ENCODE peak calls at places on chromosomes 7 and 10, in four cellular contexts. J is HepG2, P is K562, H is IMR-90. L is an unnamed sample.

GRCh38 chr10:47137311-47137851 is 162.6 kb upstream of the GDF10 start:
- DNase-seq in P (no peak), J (no peak), H (peak; percentile 96), L (peak; percentile 38)

GRCh38 chr7:151101621-151102396 is 15.5 kb downstream of the AGAP3 start:
- DNase-seq in J (no peak), P (no peak), H (no peak), L (no peak)

GRCh38 chr7:128395748-128396147 is 14.0 kb downstream of the IMPDH1 start:
- DNase-seq in J (no peak), H (no peak), P (no peak), L (no peak)

GRCh38 chr7:107072133-107072532 is 27.6 kb downstream of the PRKAR2B start:
- DNase-seq in P (no peak), H (no peak), J (no peak), L (no peak)

GRCh38 chr7:194996-195829 is 2.8 kb downstream of the FAM20C start:
- DNase-seq in J (peak; percentile 24), H (peak; percentile 28), P (no peak), L (no peak)

GRCh38 chr10:127776816-127777215 is 39.8 kb downstream of the FOXI2 start:
- DNase-seq in H (no peak), P (no peak), J (no peak), L (no peak)

GRCh38 chr7:5452937-5453540 is 29.4 kb upstream of the TNRC18 start:
- DNase-seq in H (peak; percentile 84), P (peak; percentile 88), J (no peak), L (no peak)

GRCh38 chr7:31065021-31065593 is 13.0 kb downstream of the ADCYAP1R1 start:
- DNase-seq in P (no peak), J (no peak), H (no peak), L (no peak)

GRCh38 chr7:101880536-101881443 is 63.4 kb downstream of the CUX1 start:
- DNase-seq in P (no peak), H (peak; percentile 42), J (no peak), L (no peak)

GRCh38 chr10:89836840-89837172 is 135.4 kb downstream of the KIF20B start:
- DNase-seq in P (no peak), H (no peak), J (no peak), L (no peak)

GRCh38 chr10:15541376-15541775 is 170.3 kb upstream of the FAM171A1 start:
- DNase-seq in H (no peak), J (no peak), P (no peak), L (no peak)

GRCh38 chr10:121079226-121079625 is 228.1 kb downstream of the WDR11 start:
- DNase-seq in H (no peak), P (no peak), J (no peak), L (no peak)

GRCh38 chr10:94125856-94126255 is 132.1 kb downstream of the PLCE1 start:
- DNase-seq in H (peak; percentile 94), J (no peak), P (no peak), L (peak; percentile 20)

GRCh38 chr10:79072041-79072441 is 3.3 kb downstream of the ZMIZ1 start:
- DNase-seq in J (no peak), H (peak; percentile 38), P (no peak), L (no peak)

GRCh38 chr10:79070091-79070610 is 1.4 kb downstream of the ZMIZ1 start:
- DNase-seq in P (peak; percentile 68), H (no peak), J (no peak), L (no peak)

GRCh38 chr10:79071535-79071923 is 2.8 kb downstream of the ZMIZ1 start:
- DNase-seq in P (no peak), H (no peak), J (peak; percentile 81), L (no peak)

GRCh38 chr10:79069325-79070090 is 742 bp downstream of the ZMIZ1 start:
- DNase-seq in P (peak; percentile 79), H (no peak), J (no peak), L (peak; percentile 54)

DNA sequence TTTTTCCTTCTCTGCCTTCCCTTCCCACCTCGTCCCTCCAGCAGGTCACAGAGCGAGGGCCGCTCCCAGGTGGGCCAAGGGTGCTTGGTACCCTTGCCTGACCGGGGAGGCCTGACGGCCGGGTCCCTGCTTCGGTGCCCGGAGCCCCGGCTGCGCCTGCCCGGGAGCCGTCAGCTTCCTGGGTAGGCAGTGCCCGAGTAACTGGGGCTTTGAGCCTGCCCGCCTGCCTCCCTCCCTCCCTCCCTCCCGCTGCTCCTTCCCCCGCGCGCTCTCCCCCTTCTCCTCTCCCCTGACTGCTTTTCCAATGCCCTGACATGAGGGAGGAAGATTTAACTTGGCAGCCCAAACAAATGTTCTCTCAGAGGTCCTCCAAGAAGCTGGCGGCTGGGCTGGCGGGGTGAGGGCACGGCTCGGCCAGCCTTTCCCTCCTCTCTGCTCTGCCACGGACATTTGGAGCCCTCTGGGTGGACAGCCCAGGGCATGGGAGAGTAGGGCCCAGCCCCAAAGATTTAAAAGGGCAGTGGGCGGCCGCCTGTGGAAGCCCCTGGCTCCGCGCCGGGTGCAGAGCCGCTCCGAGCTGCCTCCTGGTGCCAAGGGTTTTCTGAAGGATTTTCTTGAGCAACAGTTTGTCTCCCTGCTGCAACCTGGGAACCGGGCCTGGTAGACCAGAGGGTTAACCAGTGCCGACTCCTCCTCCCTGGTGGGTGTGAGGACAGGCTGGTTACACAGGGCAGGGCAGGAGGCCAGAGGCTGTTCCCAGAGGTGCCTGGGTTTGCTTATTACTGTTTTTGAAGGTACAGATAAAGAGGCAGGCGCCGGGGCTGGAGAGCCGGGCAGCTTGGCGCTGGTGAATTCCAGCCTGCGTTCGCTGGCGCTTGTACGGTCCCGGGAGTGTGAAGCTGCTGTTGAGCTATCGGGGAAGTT is 2.1 kb downstream of the ZMIZ1 start:
- DNase-seq in J (peak; percentile 90), P (no peak), H (peak; percentile 69), L (peak; percentile 80)
- TF ChIP-seq RAD21 in J (peak; percentile 21), P (no peak), H (peak; percentile 1), L (peak; percentile 27)

DNA sequence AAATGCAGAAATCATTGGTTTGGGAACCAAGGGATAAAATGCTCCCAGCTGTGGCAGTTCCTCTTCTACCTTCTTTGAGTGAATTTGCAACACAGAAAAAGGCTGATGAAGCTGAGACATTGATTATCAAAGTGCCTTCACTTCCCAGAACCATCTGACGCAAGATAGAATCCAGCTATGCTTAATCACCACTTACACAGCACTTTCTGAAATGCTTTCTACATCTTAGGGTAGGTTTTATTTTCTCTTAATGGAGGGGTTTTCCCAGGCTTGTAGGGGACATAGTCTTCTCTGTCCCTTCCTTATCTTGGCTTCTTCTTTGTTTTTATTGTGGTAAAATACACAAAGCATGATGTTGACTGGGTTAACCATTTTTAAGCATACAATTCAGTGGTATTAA is 332.6 kb upstream of the ZNF32 start:
- DNase-seq in P (no peak), H (peak; percentile 65), J (no peak), L (no peak)
- TF ChIP-seq MAZ in P (no peak), H (no peak), J (no peak), L (no peak)

GRCh38 chr10:69415049-69415448 is 1.7 kb downstream of the TACR2 start:
- DNase-seq in H (no peak), J (no peak), P (no peak), L (no peak)

GRCh38 chr10:69411476-69411875 is 5.2 kb downstream of the TACR2 start:
- DNase-seq in P (no peak), H (no peak), J (no peak), L (no peak)

GRCh38 chr10:69412232-69412631 is 4.5 kb downstream of the TACR2 start:
- DNase-seq in H (no peak), J (no peak), P (no peak), L (no peak)

GRCh38 chr10:69414036-69415018 is 2.4 kb downstream of the TACR2 start:
- DNase-seq in P (no peak), H (no peak), J (no peak), L (no peak)

GRCh38 chr10:69413221-69413865 is 3.4 kb downstream of the TACR2 start:
- DNase-seq in H (peak; percentile 70), P (peak; percentile 59), J (peak; percentile 41), L (no peak)
- TF ChIP-seq RAD21 in H (peak; percentile 80), P (peak; percentile 85), J (peak; percentile 67), L (peak; percentile 56)

GRCh38 chr10:36488579-36488978 is 636.8 kb upstream of the ANKRD30A start:
- DNase-seq in H (no peak), P (no peak), J (no peak), L (no peak)

GRCh38 chr10:36489928-36490279 is 635.5 kb upstream of the ANKRD30A start:
- DNase-seq in H (peak; percentile 86), J (no peak), P (no peak), L (no peak)

GRCh38 chr10:36492590-36493510 is 632.5 kb upstream of the ANKRD30A start:
- DNase-seq in H (peak; percentile 84), P (no peak), J (no peak), L (no peak)

GRCh38 chr10:36493511-36493880 is 631.9 kb upstream of the ANKRD30A start:
- DNase-seq in J (no peak), H (peak; percentile 70), P (no peak), L (no peak)

DNA sequence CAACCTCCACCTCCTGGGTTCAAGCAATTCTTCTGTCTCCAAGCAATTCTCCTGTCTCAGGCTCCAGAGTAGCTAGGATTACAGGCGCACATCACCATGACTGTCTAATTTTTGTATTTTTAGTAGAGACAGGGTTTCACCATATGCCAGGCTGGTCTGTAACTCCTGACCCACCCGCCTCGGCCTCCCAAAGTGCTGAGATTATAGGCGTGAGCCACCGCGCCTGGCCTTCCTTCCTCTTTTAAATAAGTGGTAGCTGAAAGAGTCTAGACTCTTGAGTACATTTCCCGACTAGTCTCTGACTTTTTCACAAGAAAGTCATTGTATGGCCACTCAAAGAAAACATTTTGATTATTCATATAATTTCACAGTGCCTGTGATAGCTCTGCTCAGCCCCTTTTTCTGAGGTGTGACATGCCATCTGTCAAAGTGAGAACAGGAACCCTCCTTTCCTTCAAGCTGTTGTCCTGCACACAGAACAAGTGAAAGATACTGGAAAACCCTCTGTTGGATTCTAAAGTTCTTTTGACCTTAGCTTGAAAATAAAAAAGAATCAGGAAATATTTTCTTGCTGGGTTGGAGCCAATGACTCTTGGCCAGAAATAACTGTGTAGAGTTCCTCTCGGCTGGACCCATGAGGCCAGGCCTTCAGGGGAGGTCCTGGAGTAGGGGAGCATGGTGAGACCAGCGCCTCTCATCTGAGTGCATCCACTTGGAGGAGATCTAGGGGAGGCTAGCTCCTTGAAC is 636.0 kb upstream of the ANKRD30A start:
- DNase-seq in J (no peak), H (peak; percentile 23), P (no peak), L (no peak)
- TF ChIP-seq MAZ in J (no peak), H (no peak), P (no peak), L (no peak)

L was measured in A549.